ENCODE peak calls at places on chromosome 6, in ten cellular contexts. One of them, this sample, is unnamed.
A peak's percentile ranks its signal among the peaks of the same experiment; 100 is the strongest.

GRCh38 chr6:157099912-157100593 is 223.3 kb downstream of the TMEM242 start:
- DNase-seq in activated T-cell treated with anti-CD3 and anti-CD28 coated beads, Interleukin-2, amount 50 U/mL, for 72 hours: peak; percentile 62
- DNase-seq in stimulated activated CD4-positive, alpha-beta T cell treated with anti-CD3 and anti-CD28 coated beads, Interleukin-15, amount 100 ng/mL, for 1 hour: no peak
- DNase-seq in WTC11: no peak
- DNase-seq in SK-MEL-5: peak; percentile 14
- DNase-seq in astrocyte: no peak
- DNase-seq in mucosa of gallbladder: peak; percentile 23
- DNase-seq in tibial artery: no peak
- DNase-seq in uterus: no peak
- DNase-seq in activated CD8-positive, alpha-beta memory T cell treated with anti-CD3 and anti-CD28 coated beads, Interleukin-2, amount 10 ng/mL, durations not matched to agents 7 days and 5 days: peak; percentile 82
- DNase-seq in this sample: no peak

GRCh38 chr6:39964094-39964493 is 29.8 kb upstream of the MOCS1 start:
- DNase-seq in WTC11: no peak
- DNase-seq in astrocyte: no peak
- DNase-seq in stimulated activated CD4-positive, alpha-beta T cell treated with anti-CD3 and anti-CD28 coated beads, Interleukin-15, amount 100 ng/mL, for 1 hour: no peak
- DNase-seq in activated T-cell treated with anti-CD3 and anti-CD28 coated beads, Interleukin-2, amount 50 U/mL, for 72 hours: no peak
- DNase-seq in mucosa of gallbladder: no peak
- DNase-seq in SK-MEL-5: no peak
- DNase-seq in tibial artery: no peak
- DNase-seq in uterus: no peak
- DNase-seq in activated CD8-positive, alpha-beta memory T cell treated with anti-CD3 and anti-CD28 coated beads, Interleukin-2, amount 10 ng/mL, durations not matched to agents 7 days and 5 days: no peak
- DNase-seq in this sample: no peak

GRCh38 chr6:156849806-156850205 is 72.6 kb downstream of the ARID1B start:
- DNase-seq in stimulated activated CD4-positive, alpha-beta T cell treated with anti-CD3 and anti-CD28 coated beads, Interleukin-15, amount 100 ng/mL, for 1 hour: no peak
- DNase-seq in mucosa of gallbladder: no peak
- DNase-seq in SK-MEL-5: no peak
- DNase-seq in activated CD8-positive, alpha-beta memory T cell treated with anti-CD3 and anti-CD28 coated beads, Interleukin-2, amount 10 ng/mL, durations not matched to agents 7 days and 5 days: no peak
- DNase-seq in WTC11: no peak
- DNase-seq in activated T-cell treated with anti-CD3 and anti-CD28 coated beads, Interleukin-2, amount 50 U/mL, for 72 hours: no peak
- DNase-seq in uterus: no peak
- DNase-seq in astrocyte: no peak
- DNase-seq in tibial artery: no peak
- DNase-seq in this sample: no peak

GRCh38 chr6:43944908-43945777 is 175.1 kb downstream of the VEGFA start:
- DNase-seq in mucosa of gallbladder: no peak
- DNase-seq in SK-MEL-5: no peak
- DNase-seq in astrocyte: peak; percentile 43
- DNase-seq in stimulated activated CD4-positive, alpha-beta T cell treated with anti-CD3 and anti-CD28 coated beads, Interleukin-15, amount 100 ng/mL, for 1 hour: no peak
- DNase-seq in activated T-cell treated with anti-CD3 and anti-CD28 coated beads, Interleukin-2, amount 50 U/mL, for 72 hours: no peak
- DNase-seq in tibial artery: no peak
- DNase-seq in WTC11: no peak
- DNase-seq in activated CD8-positive, alpha-beta memory T cell treated with anti-CD3 and anti-CD28 coated beads, Interleukin-2, amount 10 ng/mL, durations not matched to agents 7 days and 5 days: no peak
- DNase-seq in uterus: no peak
- DNase-seq in this sample: no peak

GRCh38 chr6:887583-888235 is 194.8 kb upstream of the EXOC2 start:
- DNase-seq in activated T-cell treated with anti-CD3 and anti-CD28 coated beads, Interleukin-2, amount 50 U/mL, for 72 hours: no peak
- DNase-seq in stimulated activated CD4-positive, alpha-beta T cell treated with anti-CD3 and anti-CD28 coated beads, Interleukin-15, amount 100 ng/mL, for 1 hour: no peak
- DNase-seq in mucosa of gallbladder: no peak
- DNase-seq in tibial artery: no peak
- DNase-seq in WTC11: no peak
- DNase-seq in SK-MEL-5: no peak
- DNase-seq in astrocyte: no peak
- DNase-seq in activated CD8-positive, alpha-beta memory T cell treated with anti-CD3 and anti-CD28 coated beads, Interleukin-2, amount 10 ng/mL, durations not matched to agents 7 days and 5 days: no peak
- DNase-seq in uterus: no peak
- DNase-seq in this sample: no peak

GRCh38 chr6:20630617-20631448 is 96.6 kb downstream of the CDKAL1 start:
- DNase-seq in stimulated activated CD4-positive, alpha-beta T cell treated with anti-CD3 and anti-CD28 coated beads, Interleukin-15, amount 100 ng/mL, for 1 hour: no peak
- DNase-seq in mucosa of gallbladder: no peak
- DNase-seq in activated CD8-positive, alpha-beta memory T cell treated with anti-CD3 and anti-CD28 coated beads, Interleukin-2, amount 10 ng/mL, durations not matched to agents 7 days and 5 days: no peak
- DNase-seq in uterus: no peak
- DNase-seq in tibial artery: no peak
- DNase-seq in WTC11: no peak
- DNase-seq in SK-MEL-5: no peak
- DNase-seq in astrocyte: no peak
- DNase-seq in activated T-cell treated with anti-CD3 and anti-CD28 coated beads, Interleukin-2, amount 50 U/mL, for 72 hours: peak; percentile 26
- DNase-seq in this sample: no peak

GRCh38 chr6:4973972-4974885 is 29.6 kb downstream of the RPP40 start:
- DNase-seq in astrocyte: peak; percentile 51
- DNase-seq in activated CD8-positive, alpha-beta memory T cell treated with anti-CD3 and anti-CD28 coated beads, Interleukin-2, amount 10 ng/mL, durations not matched to agents 7 days and 5 days: no peak
- DNase-seq in tibial artery: peak; percentile 33
- DNase-seq in SK-MEL-5: no peak
- DNase-seq in activated T-cell treated with anti-CD3 and anti-CD28 coated beads, Interleukin-2, amount 50 U/mL, for 72 hours: no peak
- DNase-seq in stimulated activated CD4-positive, alpha-beta T cell treated with anti-CD3 and anti-CD28 coated beads, Interleukin-15, amount 100 ng/mL, for 1 hour: no peak
- DNase-seq in mucosa of gallbladder: peak; percentile 19
- DNase-seq in WTC11: peak; percentile 74
- DNase-seq in uterus: peak; percentile 37
- DNase-seq in this sample: no peak

GRCh38 chr6:40249935-40250334 is 315.7 kb upstream of the MOCS1 start:
- DNase-seq in SK-MEL-5: no peak
- DNase-seq in activated T-cell treated with anti-CD3 and anti-CD28 coated beads, Interleukin-2, amount 50 U/mL, for 72 hours: no peak
- DNase-seq in astrocyte: no peak
- DNase-seq in mucosa of gallbladder: no peak
- DNase-seq in tibial artery: no peak
- DNase-seq in uterus: no peak
- DNase-seq in WTC11: no peak
- DNase-seq in stimulated activated CD4-positive, alpha-beta T cell treated with anti-CD3 and anti-CD28 coated beads, Interleukin-15, amount 100 ng/mL, for 1 hour: no peak
- DNase-seq in activated CD8-positive, alpha-beta memory T cell treated with anti-CD3 and anti-CD28 coated beads, Interleukin-2, amount 10 ng/mL, durations not matched to agents 7 days and 5 days: no peak
- DNase-seq in this sample: no peak